ENCODE peak calls at places on chromosomes 2 and 18, in nine cellular contexts. One of them, this sample, is unnamed.

GRCh38 chr2:127179756-127180155 is 40.3 kb downstream of the CYP27C1 start:
- DNase-seq in activated B cell treated with CpG ODN at 0.5 μM for 24 hours: no peak
- DNase-seq in lower leg skin: no peak
- DNase-seq in left lung: no peak
- DNase-seq in progenitor cell of endocrine pancreas: no peak
- DNase-seq in GM12864: no peak
- DNase-seq in HCT116: no peak
- DNase-seq in endodermal cell: no peak
- DNase-seq in epithelial cell of esophagus: no peak
- DNase-seq in this sample: no peak

GRCh38 chr2:127217470-127218325 is 2.4 kb downstream of the CYP27C1 start:
- DNase-seq in activated B cell treated with CpG ODN at 0.5 μM for 24 hours: no peak
- DNase-seq in lower leg skin: peak; percentile 71
- DNase-seq in left lung: no peak
- DNase-seq in progenitor cell of endocrine pancreas: no peak
- DNase-seq in GM12864: no peak
- DNase-seq in HCT116: peak; percentile 23
- DNase-seq in endodermal cell: peak; percentile 70
- DNase-seq in epithelial cell of esophagus: peak; percentile 98
- DNase-seq in this sample: no peak

GRCh38 chr2:157087373-157088005 is 170.0 kb upstream of the GALNT5 start:
- DNase-seq in activated B cell treated with CpG ODN at 0.5 μM for 24 hours: no peak
- DNase-seq in lower leg skin: peak; percentile 35
- DNase-seq in left lung: no peak
- DNase-seq in progenitor cell of endocrine pancreas: no peak
- DNase-seq in GM12864: no peak
- DNase-seq in HCT116: no peak
- DNase-seq in endodermal cell: no peak
- DNase-seq in epithelial cell of esophagus: no peak
- DNase-seq in this sample: no peak

GRCh38 chr2:49598231-49598630 is 443.9 kb upstream of the FSHR start:
- DNase-seq in activated B cell treated with CpG ODN at 0.5 μM for 24 hours: no peak
- DNase-seq in lower leg skin: no peak
- DNase-seq in left lung: no peak
- DNase-seq in progenitor cell of endocrine pancreas: no peak
- DNase-seq in GM12864: no peak
- DNase-seq in HCT116: no peak
- DNase-seq in endodermal cell: no peak
- DNase-seq in epithelial cell of esophagus: no peak
- DNase-seq in this sample: no peak

GRCh38 chr18:3510896-3511295 is 60.9 kb downstream of the TGIF1 start:
- DNase-seq in activated B cell treated with CpG ODN at 0.5 μM for 24 hours: no peak
- DNase-seq in lower leg skin: no peak
- DNase-seq in left lung: no peak
- DNase-seq in progenitor cell of endocrine pancreas: no peak
- DNase-seq in GM12864: no peak
- DNase-seq in HCT116: no peak
- DNase-seq in endodermal cell: no peak
- DNase-seq in epithelial cell of esophagus: no peak
- DNase-seq in this sample: no peak

GRCh38 chr2:71609441-71609840 is 156.1 kb downstream of the DYSF start:
- DNase-seq in activated B cell treated with CpG ODN at 0.5 μM for 24 hours: no peak
- DNase-seq in lower leg skin: peak; percentile 7
- DNase-seq in left lung: peak; percentile 6
- DNase-seq in progenitor cell of endocrine pancreas: no peak
- DNase-seq in GM12864: no peak
- DNase-seq in HCT116: no peak
- DNase-seq in endodermal cell: peak; percentile 13
- DNase-seq in epithelial cell of esophagus: no peak
- DNase-seq in this sample: peak; percentile 1

GRCh38 chr2:158138255-158138654 is 36.6 kb downstream of the UPP2 start:
- DNase-seq in activated B cell treated with CpG ODN at 0.5 μM for 24 hours: no peak
- DNase-seq in lower leg skin: no peak
- DNase-seq in left lung: no peak
- DNase-seq in progenitor cell of endocrine pancreas: no peak
- DNase-seq in GM12864: no peak
- DNase-seq in HCT116: no peak
- DNase-seq in endodermal cell: no peak
- DNase-seq in epithelial cell of esophagus: peak; percentile 18
- DNase-seq in this sample: peak; percentile 62

GRCh38 chr2:55111570-55112228 is 61.4 kb upstream of the RTN4 start:
- DNase-seq in activated B cell treated with CpG ODN at 0.5 μM for 24 hours: no peak
- DNase-seq in lower leg skin: peak; percentile 75
- DNase-seq in left lung: peak; percentile 86
- DNase-seq in progenitor cell of endocrine pancreas: no peak
- DNase-seq in GM12864: no peak
- DNase-seq in HCT116: peak; percentile 74
- DNase-seq in endodermal cell: peak; percentile 80
- DNase-seq in epithelial cell of esophagus: peak; percentile 82
- DNase-seq in this sample: peak; percentile 87

GRCh38 chr18:23183356-23184150 is 48.3 kb downstream of the CABLES1 start:
- DNase-seq in activated B cell treated with CpG ODN at 0.5 μM for 24 hours: no peak
- DNase-seq in lower leg skin: no peak
- DNase-seq in left lung: no peak
- DNase-seq in progenitor cell of endocrine pancreas: no peak
- DNase-seq in GM12864: no peak
- DNase-seq in HCT116: no peak
- DNase-seq in endodermal cell: peak; percentile 38
- DNase-seq in epithelial cell of esophagus: no peak
- DNase-seq in this sample: no peak

GRCh38 chr2:224929512-224929911 is 112.8 kb downstream of the DOCK10 start:
- DNase-seq in activated B cell treated with CpG ODN at 0.5 μM for 24 hours: no peak
- DNase-seq in lower leg skin: no peak
- DNase-seq in left lung: no peak
- DNase-seq in progenitor cell of endocrine pancreas: no peak
- DNase-seq in GM12864: no peak
- DNase-seq in HCT116: no peak
- DNase-seq in endodermal cell: no peak
- DNase-seq in epithelial cell of esophagus: no peak
- DNase-seq in this sample: no peak

GRCh38 chr2:67057901-67058703 is 339.0 kb upstream of the ETAA1 start:
- DNase-seq in activated B cell treated with CpG ODN at 0.5 μM for 24 hours: no peak
- DNase-seq in lower leg skin: no peak
- DNase-seq in left lung: no peak
- DNase-seq in progenitor cell of endocrine pancreas: no peak
- DNase-seq in GM12864: no peak
- DNase-seq in HCT116: no peak
- DNase-seq in endodermal cell: no peak
- DNase-seq in epithelial cell of esophagus: peak; percentile 68
- DNase-seq in this sample: no peak

GRCh38 chr2:230861564-230862255 is 3.0 kb upstream of the ITM2C start:
- DNase-seq in activated B cell treated with CpG ODN at 0.5 μM for 24 hours: no peak
- DNase-seq in lower leg skin: no peak
- DNase-seq in left lung: peak; percentile 53
- DNase-seq in progenitor cell of endocrine pancreas: no peak
- DNase-seq in GM12864: no peak
- DNase-seq in HCT116: no peak
- DNase-seq in endodermal cell: peak; percentile 88
- DNase-seq in epithelial cell of esophagus: no peak
- DNase-seq in this sample: no peak

GRCh38 chr2:241617431-241618154 is 19.4 kb downstream of the THAP4 start:
- DNase-seq in activated B cell treated with CpG ODN at 0.5 μM for 24 hours: peak; percentile 20
- DNase-seq in lower leg skin: no peak
- DNase-seq in left lung: peak; percentile 78
- DNase-seq in progenitor cell of endocrine pancreas: no peak
- DNase-seq in GM12864: no peak
- DNase-seq in HCT116: no peak
- DNase-seq in endodermal cell: peak; percentile 66
- DNase-seq in epithelial cell of esophagus: peak; percentile 33
- DNase-seq in this sample: no peak

GRCh38 chr18:42574871-42575270 is 540.6 kb downstream of the RIT2 start:
- DNase-seq in activated B cell treated with CpG ODN at 0.5 μM for 24 hours: no peak
- DNase-seq in lower leg skin: no peak
- DNase-seq in left lung: no peak
- DNase-seq in progenitor cell of endocrine pancreas: no peak
- DNase-seq in GM12864: no peak
- DNase-seq in HCT116: no peak
- DNase-seq in endodermal cell: no peak
- DNase-seq in epithelial cell of esophagus: no peak
- DNase-seq in this sample: no peak

GRCh38 chr2:229725716-229726346 is 11.5 kb upstream of the DNER start:
- DNase-seq in activated B cell treated with CpG ODN at 0.5 μM for 24 hours: no peak
- DNase-seq in lower leg skin: no peak
- DNase-seq in left lung: no peak
- DNase-seq in progenitor cell of endocrine pancreas: no peak
- DNase-seq in GM12864: no peak
- DNase-seq in HCT116: peak; percentile 33
- DNase-seq in endodermal cell: no peak
- DNase-seq in epithelial cell of esophagus: peak; percentile 67
- DNase-seq in this sample: no peak

GRCh38 chr2:70607121-70607551 is 53.5 kb upstream of the TGFA start:
- DNase-seq in activated B cell treated with CpG ODN at 0.5 μM for 24 hours: no peak
- DNase-seq in lower leg skin: no peak
- DNase-seq in left lung: no peak
- DNase-seq in progenitor cell of endocrine pancreas: no peak
- DNase-seq in GM12864: no peak
- DNase-seq in HCT116: no peak
- DNase-seq in endodermal cell: no peak
- DNase-seq in epithelial cell of esophagus: peak; percentile 76
- DNase-seq in this sample: no peak

GRCh38 chr2:177733322-177733855 is 339.2 kb downstream of the PDE11A start:
- DNase-seq in activated B cell treated with CpG ODN at 0.5 μM for 24 hours: no peak
- DNase-seq in lower leg skin: no peak
- DNase-seq in left lung: no peak
- DNase-seq in progenitor cell of endocrine pancreas: no peak
- DNase-seq in GM12864: no peak
- DNase-seq in HCT116: no peak
- DNase-seq in endodermal cell: no peak
- DNase-seq in epithelial cell of esophagus: no peak
- DNase-seq in this sample: no peak

GRCh38 chr2:98835831-98836385 is 100.1 kb downstream of the CRACDL start:
- DNase-seq in activated B cell treated with CpG ODN at 0.5 μM for 24 hours: no peak
- DNase-seq in lower leg skin: no peak
- DNase-seq in left lung: no peak
- DNase-seq in progenitor cell of endocrine pancreas: no peak
- DNase-seq in GM12864: no peak
- DNase-seq in HCT116: no peak
- DNase-seq in endodermal cell: no peak
- DNase-seq in epithelial cell of esophagus: no peak
- DNase-seq in this sample: no peak

GRCh38 chr2:188984126-188984525 is 10.0 kb downstream of the COL3A1 start:
- DNase-seq in activated B cell treated with CpG ODN at 0.5 μM for 24 hours: no peak
- DNase-seq in lower leg skin: no peak
- DNase-seq in left lung: no peak
- DNase-seq in progenitor cell of endocrine pancreas: no peak
- DNase-seq in GM12864: no peak
- DNase-seq in HCT116: no peak
- DNase-seq in endodermal cell: no peak
- DNase-seq in epithelial cell of esophagus: peak; percentile 20
- DNase-seq in this sample: no peak
- TF ChIP-seq CTCF in activated B cell treated with CpG ODN at 0.5 μM for 24 hours: no peak
- TF ChIP-seq CTCF in lower leg skin: no peak
- TF ChIP-seq CTCF in left lung: no peak
- TF ChIP-seq CTCF in progenitor cell of endocrine pancreas: no peak
- TF ChIP-seq CTCF in GM12864: no peak
- TF ChIP-seq CTCF in HCT116: peak; percentile 49
- TF ChIP-seq CTCF in endodermal cell: peak; percentile 50
- TF ChIP-seq CTCF in epithelial cell of esophagus: peak; percentile 35
- TF ChIP-seq CTCF in this sample: no peak

DNA sequence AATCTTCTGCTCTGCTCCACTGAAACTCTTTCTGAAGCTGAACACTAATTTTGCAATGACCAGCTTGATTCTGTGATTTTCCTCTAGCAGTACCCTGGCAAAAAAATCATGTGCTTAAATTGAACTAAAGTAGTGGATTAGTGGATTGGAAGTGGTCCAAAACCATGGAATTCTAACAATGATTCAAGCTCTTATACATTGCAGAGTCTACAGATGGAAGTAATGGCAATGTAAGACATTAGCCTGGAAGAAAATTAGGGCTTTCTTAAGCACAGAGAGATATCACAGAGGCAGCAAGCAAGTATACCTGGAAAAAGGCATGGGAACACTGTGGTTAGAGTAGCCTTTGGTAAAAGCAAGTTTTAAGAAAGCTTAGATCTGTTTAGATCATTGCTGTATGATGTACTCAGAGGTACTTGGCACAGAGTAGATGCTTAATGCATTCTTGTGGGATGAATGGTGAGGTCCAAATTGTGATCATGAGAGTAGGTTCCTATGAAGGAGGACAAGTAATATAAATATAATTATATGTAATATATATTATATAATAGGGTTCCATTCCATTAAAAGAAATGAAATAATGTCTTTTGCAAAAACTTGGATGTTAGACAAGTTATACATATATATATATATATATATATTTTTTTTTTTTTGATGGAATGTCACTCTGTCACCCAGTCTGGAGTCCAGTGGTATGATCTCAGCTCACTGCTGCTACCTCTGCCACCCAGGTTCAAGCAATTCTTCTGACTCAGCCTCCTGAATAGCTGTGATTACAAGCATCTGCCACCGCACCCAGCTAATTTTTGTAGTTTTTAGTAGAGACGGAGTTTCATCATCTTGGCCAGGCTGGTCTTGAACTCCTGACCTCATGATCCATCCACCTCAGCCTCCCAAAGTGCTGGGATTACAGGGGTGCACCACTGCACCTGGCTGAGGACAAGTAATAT is 172.2 kb upstream of the SCN7A start:
- DNase-seq in activated B cell treated with CpG ODN at 0.5 μM for 24 hours: no peak
- DNase-seq in lower leg skin: no peak
- DNase-seq in left lung: no peak
- DNase-seq in progenitor cell of endocrine pancreas: no peak
- DNase-seq in GM12864: no peak
- DNase-seq in HCT116: no peak
- DNase-seq in endodermal cell: no peak
- DNase-seq in epithelial cell of esophagus: no peak
- DNase-seq in this sample: no peak
- TF ChIP-seq CTCF in activated B cell treated with CpG ODN at 0.5 μM for 24 hours: no peak
- TF ChIP-seq CTCF in lower leg skin: no peak
- TF ChIP-seq CTCF in left lung: no peak
- TF ChIP-seq CTCF in progenitor cell of endocrine pancreas: no peak
- TF ChIP-seq CTCF in GM12864: no peak
- TF ChIP-seq CTCF in HCT116: no peak
- TF ChIP-seq CTCF in endodermal cell: no peak
- TF ChIP-seq CTCF in epithelial cell of esophagus: no peak
- TF ChIP-seq CTCF in this sample: no peak

GRCh38 chr2:206784559-206785353 is 19.4 kb downstream of the FASTKD2 start:
- DNase-seq in activated B cell treated with CpG ODN at 0.5 μM for 24 hours: no peak
- DNase-seq in lower leg skin: no peak
- DNase-seq in left lung: no peak
- DNase-seq in progenitor cell of endocrine pancreas: no peak
- DNase-seq in GM12864: no peak
- DNase-seq in HCT116: no peak
- DNase-seq in endodermal cell: no peak
- DNase-seq in epithelial cell of esophagus: no peak
- DNase-seq in this sample: no peak

GRCh38 chr2:206780671-206781070 is 15.3 kb downstream of the FASTKD2 start:
- DNase-seq in activated B cell treated with CpG ODN at 0.5 μM for 24 hours: no peak
- DNase-seq in lower leg skin: no peak
- DNase-seq in left lung: no peak
- DNase-seq in progenitor cell of endocrine pancreas: no peak
- DNase-seq in GM12864: no peak
- DNase-seq in HCT116: no peak
- DNase-seq in endodermal cell: no peak
- DNase-seq in epithelial cell of esophagus: no peak
- DNase-seq in this sample: no peak

GRCh38 chr2:206783718-206784117 is 18.3 kb downstream of the FASTKD2 start:
- DNase-seq in activated B cell treated with CpG ODN at 0.5 μM for 24 hours: no peak
- DNase-seq in lower leg skin: no peak
- DNase-seq in left lung: no peak
- DNase-seq in progenitor cell of endocrine pancreas: no peak
- DNase-seq in GM12864: no peak
- DNase-seq in HCT116: no peak
- DNase-seq in endodermal cell: peak; percentile 76
- DNase-seq in epithelial cell of esophagus: peak; percentile 9
- DNase-seq in this sample: no peak
- TF ChIP-seq CTCF in activated B cell treated with CpG ODN at 0.5 μM for 24 hours: no peak
- TF ChIP-seq CTCF in lower leg skin: no peak
- TF ChIP-seq CTCF in left lung: no peak
- TF ChIP-seq CTCF in progenitor cell of endocrine pancreas: peak; percentile 65
- TF ChIP-seq CTCF in GM12864: peak; percentile 49
- TF ChIP-seq CTCF in HCT116: peak; percentile 75
- TF ChIP-seq CTCF in endodermal cell: peak; percentile 89
- TF ChIP-seq CTCF in epithelial cell of esophagus: peak; percentile 58
- TF ChIP-seq CTCF in this sample: peak; percentile 42

GRCh38 chr18:13973061-13973460 is 57.7 kb upstream of the MC2R start:
- DNase-seq in activated B cell treated with CpG ODN at 0.5 μM for 24 hours: no peak
- DNase-seq in lower leg skin: no peak
- DNase-seq in left lung: no peak
- DNase-seq in progenitor cell of endocrine pancreas: no peak
- DNase-seq in GM12864: no peak
- DNase-seq in HCT116: no peak
- DNase-seq in endodermal cell: peak; percentile 68
- DNase-seq in epithelial cell of esophagus: no peak
- DNase-seq in this sample: no peak
- TF ChIP-seq CTCF in activated B cell treated with CpG ODN at 0.5 μM for 24 hours: no peak
- TF ChIP-seq CTCF in lower leg skin: no peak
- TF ChIP-seq CTCF in left lung: no peak
- TF ChIP-seq CTCF in progenitor cell of endocrine pancreas: no peak
- TF ChIP-seq CTCF in GM12864: no peak
- TF ChIP-seq CTCF in HCT116: no peak
- TF ChIP-seq CTCF in endodermal cell: peak; percentile 59
- TF ChIP-seq CTCF in epithelial cell of esophagus: no peak
- TF ChIP-seq CTCF in this sample: no peak